ENCODE peak calls at places on chromosomes 13 and 19, in seven cellular contexts. B is cardiac muscle cell; J is A549; Y is MCF 10A; W is astrocyte of the hippocampus; Q is activated T-helper 9 cell treated with anti-CD3 and anti-CD28 coated beads, Interleukin-2, amount 50 U/mL, for 16 hours; G is memory B cell. D is an unnamed sample.

GRCh38 chr19:47063874-47064273 is 15.4 kb upstream of the TMEM160 start:
- DNase-seq in Y (no peak), G (no peak), Q (no peak), J (no peak), B (no peak), W (no peak), D (no peak)

GRCh38 chr13:66218583-66218982 is 1011.6 kb downstream of the PCDH9 start:
- DNase-seq in Y (no peak), G (no peak), Q (no peak), B (no peak), W (no peak), J (no peak), D (no peak)

GRCh38 chr13:46687810-46688209 is 109.2 kb downstream of the ESD start:
- DNase-seq in B (peak; percentile 69), G (no peak), Y (peak; percentile 65), Q (no peak), J (peak; percentile 25), W (peak; percentile 42), D (no peak)

GRCh38 chr13:113842336-113843062 is 21.4 kb downstream of the GAS6 start:
- DNase-seq in W (no peak), B (no peak), Y (no peak), J (no peak), G (no peak), Q (no peak), D (no peak)

GRCh38 chr13:53781941-53782340 is 753.3 kb downstream of the OLFM4 start:
- DNase-seq in Q (no peak), W (no peak), B (no peak), Y (peak; percentile 21), G (no peak), J (no peak), D (no peak)

GRCh38 chr19:5652261-5652660 is 28.1 kb downstream of the MICOS13 start:
- DNase-seq in W (no peak), G (no peak), J (no peak), B (no peak), Q (no peak), Y (no peak), D (no peak)

GRCh38 chr19:29662604-29663404 is 2.5 kb upstream of the PLEKHF1 start:
- DNase-seq in W (peak; percentile 93), Q (no peak), G (no peak), B (peak; percentile 95), Y (peak; percentile 67), J (no peak), D (no peak)

GRCh38 chr19:36059180-36059910 is 4.6 kb downstream of the WDR62 start:
- DNase-seq in G (no peak), Y (no peak), B (no peak), Q (no peak), W (no peak), J (no peak), D (no peak)

GRCh38 chr13:37701972-37702371 is 103.4 kb upstream of the POSTN start:
- DNase-seq in J (peak; percentile 1), B (peak; percentile 96), G (no peak), W (peak; percentile 71), Y (peak; percentile 81), Q (no peak), D (no peak)

GRCh38 chr19:55304279-55304978 is 20.6 kb downstream of the BRSK1 start:
- DNase-seq in B (peak; percentile 33), G (no peak), W (no peak), Q (no peak), J (peak; percentile 66), Y (peak; percentile 68), D (no peak)

GRCh38 chr19:19740755-19741154 is 7.8 kb upstream of the ZNF14 start:
- DNase-seq in W (no peak), Y (no peak), B (no peak), J (no peak), Q (no peak), G (no peak), D (no peak)

GRCh38 chr13:99704390-99704789 is 203.1 kb downstream of the TM9SF2 start:
- DNase-seq in B (no peak), J (no peak), Q (no peak), W (no peak), Y (no peak), G (no peak), D (no peak)

GRCh38 chr13:45691251-45691650 is 10.9 kb upstream of the CBY2 start:
- DNase-seq in G (no peak), J (no peak), Y (no peak), Q (no peak), W (no peak), B (no peak), D (no peak)

GRCh38 chr19:3580156-3580955 is 4.9 kb upstream of the GIPC3 start:
- DNase-seq in B (peak; percentile 91), G (no peak), J (no peak), W (peak; percentile 85), Q (no peak), Y (peak; percentile 81), D (no peak)

GRCh38 chr19:6774821-6775707 is 2.6 kb downstream of the VAV1 start:
- DNase-seq in Y (no peak), B (peak; percentile 66), W (no peak), Q (no peak), J (no peak), G (no peak), D (no peak)

GRCh38 chr13:32206097-32206740 is 108.9 kb downstream of the ZAR1L start:
- DNase-seq in Q (no peak), B (peak; percentile 32), Y (no peak), J (no peak), W (no peak), G (no peak), D (no peak)

GRCh38 chr19:16660763-16661479 is at the start of gene TMEM38A:
- DNase-seq in G (peak; percentile 56), W (peak; percentile 49), Q (peak; percentile 36), J (no peak), Y (peak; percentile 28), B (peak; percentile 9), D (peak; percentile 39)

GRCh38 chr19:51503891-51504290 is 2.3 kb upstream of the SIGLEC12 start:
- DNase-seq in W (no peak), Q (no peak), Y (no peak), J (no peak), G (no peak), B (no peak), D (no peak)

GRCh38 chr13:111944171-111944583 is 122.8 kb upstream of the SOX1 start:
- DNase-seq in Q (no peak), Y (no peak), J (no peak), W (no peak), B (no peak), G (no peak), D (no peak)

GRCh38 chr19:47109541-47110375 is 3.8 kb downstream of the ZC3H4 start:
- DNase-seq in B (peak; percentile 61), J (no peak), G (no peak), W (peak; percentile 81), Q (peak; percentile 55), Y (peak; percentile 77), D (peak; percentile 22)

GRCh38 chr13:64640002-64640401 is 2590.1 kb downstream of the PCDH9 start:
- DNase-seq in Q (no peak), B (no peak), W (no peak), Y (no peak), G (no peak), J (peak; percentile 8), D (no peak)

GRCh38 chr13:24036115-24036514 is 124.4 kb upstream of the SPATA13 start:
- DNase-seq in J (no peak), Q (no peak), Y (no peak), G (no peak), B (peak; percentile 90), W (no peak), D (no peak)

GRCh38 chr19:56120371-56121179 is 520 bp downstream of the ZNF787 start:
- DNase-seq in W (peak; percentile 90), B (peak; percentile 78), G (peak; percentile 81), Q (peak; percentile 75), Y (peak; percentile 74), J (peak; percentile 88), D (peak; percentile 79)

GRCh38 chr13:70568571-70568970 is 460.3 kb upstream of the KLHL1 start:
- DNase-seq in W (peak; percentile 71), G (no peak), J (peak; percentile 1), B (peak; percentile 53), Q (no peak), Y (peak; percentile 54), D (no peak)

GRCh38 chr19:40599331-40600085 is 1.7 kb upstream of the LTBP4 start:
- DNase-seq in B (no peak), Q (no peak), G (peak; percentile 22), Y (no peak), W (no peak), J (no peak), D (no peak)

GRCh38 chr13:44932171-44932849 is 57.0 kb downstream of the NUFIP1 start:
- DNase-seq in J (no peak), B (no peak), W (peak; percentile 17), Q (no peak), Y (no peak), G (no peak), D (no peak)

GRCh38 chr13:28532226-28533048 is 37.5 kb upstream of the FLT1 start:
- DNase-seq in Y (no peak), Q (no peak), G (no peak), W (peak; percentile 36), B (peak; percentile 36), J (no peak), D (no peak)

GRCh38 chr19:5090780-5091575 is 122.1 kb downstream of the KDM4B start:
- DNase-seq in G (no peak), B (peak; percentile 67), W (peak; percentile 74), Q (no peak), J (no peak), Y (no peak), D (no peak)

GRCh38 chr19:4988770-4989251 is 19.9 kb downstream of the KDM4B start:
- DNase-seq in Q (no peak), B (peak; percentile 83), W (peak; percentile 96), J (no peak), Y (no peak), G (no peak), D (no peak)

GRCh38 chr13:95352486-95352885 is 51.2 kb upstream of the ABCC4 start:
- DNase-seq in Y (peak; percentile 56), G (no peak), B (no peak), J (no peak), Q (no peak), W (peak; percentile 39), D (no peak)

GRCh38 chr19:47020132-47020805 is 632 bp downstream of the NPAS1 start:
- DNase-seq in Y (no peak), W (peak; percentile 35), Q (no peak), J (no peak), B (no peak), G (no peak), D (no peak)

GRCh38 chr19:15923702-15924101 is 10.6 kb downstream of the CYP4F11 start:
- DNase-seq in J (no peak), W (no peak), G (no peak), Q (no peak), B (no peak), Y (no peak), D (no peak)

GRCh38 chr19:32858559-32858958 is 11.0 kb downstream of the SLC7A9 start:
- DNase-seq in B (no peak), J (no peak), W (no peak), G (no peak), Q (no peak), Y (no peak), D (no peak)

GRCh38 chr19:49188626-49189200 is 31.1 kb downstream of the TRPM4 start:
- DNase-seq in G (no peak), Y (no peak), J (no peak), W (no peak), B (no peak), Q (no peak), D (no peak)

GRCh38 chr19:48321622-48322591 is 3.4 kb upstream of the EMP3 start:
- DNase-seq in Y (peak; percentile 99), G (peak; percentile 98), J (peak; percentile 94), B (peak; percentile 100), W (peak; percentile 100), Q (peak; percentile 98), D (peak; percentile 98)